ENCODE peak calls at places on chromosomes 5 and 9, in ten cellular contexts. V, R, E, T, A, P, U, X, I and W are unnamed samples.

GRCh38 chr9:78289474-78289873 is 7.5 kb upstream of the PSAT1 start:
- DNase-seq in X (no peak), A (no peak), E (no peak), I (no peak), U (no peak), R (no peak), T (no peak), P (no peak), V (no peak), W (no peak)

GRCh38 chr9:138043411-138044345 is 166.1 kb downstream of the CACNA1B start:
- DNase-seq in A (no peak), I (peak; percentile 35), P (no peak), X (no peak), V (no peak), T (no peak), U (no peak), E (no peak), R (no peak), W (no peak)

GRCh38 chr5:150078802-150079654 is 7.3 kb downstream of the CSF1R start:
- DNase-seq in X (no peak), P (no peak), A (no peak), E (no peak), U (no peak), I (no peak), T (peak; percentile 30), R (no peak), V (no peak), W (no peak)

GRCh38 chr9:137150485-137151060 is 11.6 kb downstream of the GRIN1 start:
- DNase-seq in E (peak; percentile 99), X (no peak), U (no peak), T (peak; percentile 78), I (no peak), P (peak; percentile 94), V (no peak), A (peak; percentile 80), R (no peak), W (peak; percentile 29)

GRCh38 chr5:158739941-158740340 is 359.8 kb downstream of the EBF1 start:
- DNase-seq in E (peak; percentile 14), P (no peak), U (no peak), T (no peak), X (no peak), R (no peak), A (peak; percentile 12), I (no peak), V (no peak), W (no peak)

GRCh38 chr9:131611586-131611985 is 66.3 kb downstream of the PRRT1B start:
- DNase-seq in E (no peak), X (no peak), T (no peak), P (no peak), A (no peak), I (no peak), U (no peak), R (no peak), V (no peak), W (no peak)

GRCh38 chr5:36875789-36876388 is 680 bp upstream of the NIPBL start:
- DNase-seq in U (peak; percentile 61), T (peak; percentile 74), P (peak; percentile 51), V (peak; percentile 81), A (peak; percentile 67), E (peak; percentile 83), X (peak; percentile 90), R (peak; percentile 89), I (peak; percentile 87), W (peak; percentile 81)

GRCh38 chr5:169557838-169558237 is 25.7 kb upstream of the SPDL1 start:
- DNase-seq in E (no peak), R (no peak), I (no peak), A (no peak), U (no peak), T (no peak), V (no peak), X (no peak), P (no peak), W (no peak)

GRCh38 chr9:124222918-124223720 is 34.6 kb upstream of the NEK6 start:
- DNase-seq in P (peak; percentile 48), X (peak; percentile 91), A (no peak), V (peak; percentile 79), I (peak; percentile 88), R (peak; percentile 89), T (no peak), E (peak; percentile 77), U (no peak), W (peak; percentile 45)

GRCh38 chr5:132499440-132500243 is 9.1 kb upstream of the IRF1 start:
- DNase-seq in P (no peak), V (no peak), X (no peak), U (no peak), I (no peak), T (no peak), E (no peak), A (no peak), R (no peak), W (no peak)